ENCODE peak calls at places on chromosomes 2 and 18, in four cellular contexts. J is ACHN; C is effector memory CD8-positive, alpha-beta T cell; R is activated CD4-positive, alpha-beta T cell treated with anti-CD3 and anti-CD28 coated beads for 24 hours. L is an unnamed sample.
A peak's percentile ranks its signal among the peaks of the same experiment; 100 is the strongest.

GRCh38 chr2:233387667-233388528 is 33.6 kb downstream of the DGKD start:
- DNase-seq in J (peak; percentile 75), C (no peak), R (no peak), L (no peak)

GRCh38 chr2:201965550-201965949 is 68.1 kb upstream of the FZD7 start:
- DNase-seq in J (no peak), C (no peak), R (no peak), L (no peak)

GRCh38 chr18:50169149-50169548 is 25.8 kb downstream of the MYO5B start:
- DNase-seq in J (no peak), C (no peak), R (no peak), L (no peak)

GRCh38 chr2:201968476-201968875 is 65.2 kb upstream of the FZD7 start:
- DNase-seq in J (no peak), C (no peak), R (no peak), L (no peak)

GRCh38 chr2:174560737-174561136 is 36.9 kb downstream of the WIPF1 start:
- DNase-seq in J (no peak), C (no peak), R (no peak), L (no peak)

GRCh38 chr2:42865884-42866861 is 73.8 kb upstream of the HAAO start:
- DNase-seq in J (no peak), C (no peak), R (no peak), L (no peak)

GRCh38 chr2:190537765-190538164 is 3.2 kb upstream of the NEMP2 start:
- DNase-seq in J (no peak), C (no peak), R (no peak), L (no peak)

GRCh38 chr2:42342061-42342794 is 18.8 kb downstream of the COX7A2L start:
- DNase-seq in J (peak; percentile 57), C (no peak), R (no peak), L (peak; percentile 87)

GRCh38 chr2:95669441-95669994 is 77.7 kb downstream of the TRIM43 start:
- DNase-seq in J (no peak), C (no peak), R (no peak), L (no peak)

GRCh38 chr18:46167971-46168370 is 63.8 kb downstream of the HAUS1 start:
- DNase-seq in J (no peak), C (no peak), R (no peak), L (no peak)

GRCh38 chr2:20222769-20223344 is 2.1 kb downstream of the SDC1 start:
- DNase-seq in J (no peak), C (no peak), R (no peak), L (no peak)

GRCh38 chr18:70296289-70296688 is 7.4 kb downstream of the SOCS6 start:
- DNase-seq in J (peak; percentile 29), C (no peak), R (no peak), L (no peak)

GRCh38 chr2:1627628-1628371 is 116.5 kb downstream of the PXDN start:
- DNase-seq in J (no peak), C (no peak), R (no peak), L (no peak)

GRCh38 chr2:26245231-26245732 is 543 bp downstream of the HADHB start:
- DNase-seq in J (peak; percentile 49), C (no peak), R (peak; percentile 29), L (peak; percentile 21)

GRCh38 chr2:37855283-37856041 is 69.6 kb upstream of the RMDN2 start:
- DNase-seq in J (no peak), C (no peak), R (no peak), L (no peak)

GRCh38 chr2:142673836-142674235 is 203.6 kb upstream of the KYNU start:
- DNase-seq in J (no peak), C (no peak), R (no peak), L (no peak)

GRCh38 chr18:57898506-57899124 is 95.5 kb upstream of the ATP8B1 start:
- DNase-seq in J (no peak), C (no peak), R (no peak), L (peak; percentile 26)

GRCh38 chr2:172096661-172097547 is 5.8 kb downstream of the DLX2 start:
- DNase-seq in J (peak; percentile 83), C (no peak), R (no peak), L (peak; percentile 87)

GRCh38 chr2:118061135-118061955 is 26.9 kb upstream of the INSIG2 start:
- DNase-seq in J (peak; percentile 25), C (no peak), R (no peak), L (no peak)

GRCh38 chr2:104538082-104538481 is 315.8 kb upstream of the POU3F3 start:
- DNase-seq in J (no peak), C (no peak), R (no peak), L (no peak)

GRCh38 chr2:166972002-166972401 is 83.7 kb downstream of the XIRP2 start:
- DNase-seq in J (no peak), C (no peak), R (no peak), L (no peak)

GRCh38 chr2:223008162-223008561 is 43.8 kb upstream of the KCNE4 start:
- DNase-seq in J (no peak), C (no peak), R (no peak), L (peak; percentile 60)

GRCh38 chr18:77557030-77557429 is 307.4 kb downstream of the GALR1 start:
- DNase-seq in J (no peak), C (no peak), R (no peak), L (no peak)

GRCh38 chr2:60439219-60439974 is 114.1 kb downstream of the BCL11A start:
- DNase-seq in J (no peak), C (no peak), R (no peak), L (no peak)

GRCh38 chr18:9765505-9765904 is 57.4 kb downstream of the RAB31 start:
- DNase-seq in J (no peak), C (no peak), R (no peak), L (no peak)

GRCh38 chr2:238818576-238818975 is 29.3 kb upstream of the TWIST2 start:
- DNase-seq in J (no peak), C (no peak), R (no peak), L (no peak)

GRCh38 chr2:133200684-133201421 is 367.4 kb downstream of the NCKAP5 start:
- DNase-seq in J (peak; percentile 95), C (no peak), R (no peak), L (peak; percentile 67)